ENCODE peak calls at places on chromosomes 7 and 10, in nine cellular contexts. I is hepatocyte, S is OCI-LY7, B is GM23338, Y is PC-3, N is neural progenitor cell, Z is HCT116, X is GM23248, P is SK-N-SH. M is an unnamed sample.

GRCh38 chr10:116039604-116040003 is 233.4 kb downstream of the GFRA1 start:
- DNase-seq in Y (no peak), X (no peak), B (no peak), S (no peak), P (no peak), Z (no peak), N (no peak), I (no peak), M (no peak)

GRCh38 chr7:15720849-15721471 is 34.5 kb upstream of the MEOX2 start:
- DNase-seq in S (peak), N (peak), B (peak), P (peak), X (peak), Y (peak), Z (peak), I (peak), M (peak)

GRCh38 chr7:107267138-107267537 is 98.3 kb downstream of the HBP1 start:
- DNase-seq in I (no peak), Y (no peak), N (no peak), S (no peak), X (no peak), P (no peak), B (no peak), Z (no peak), M (no peak)

GRCh38 chr10:129550658-129551057 is 83.6 kb downstream of the MGMT start:
- DNase-seq in X (no peak), N (no peak), Z (no peak), P (no peak), S (no peak), I (no peak), B (no peak), Y (no peak), M (no peak)

GRCh38 chr7:108109216-108109908 is 20.8 kb downstream of the LAMB4 start:
- DNase-seq in P (peak), N (peak), I (peak), S (peak), Y (peak), Z (peak), X (peak), B (peak), M (peak)

GRCh38 chr10:61786728-61787127 is 114.8 kb upstream of the ARID5B start:
- DNase-seq in S (no peak), X (peak), N (no peak), Z (peak), P (no peak), I (no peak), Y (peak), B (no peak), M (peak)

GRCh38 chr7:21944616-21945373 is 904 bp downstream of the CDCA7L start:
- DNase-seq in B (peak), S (peak), P (no peak), N (peak), Y (peak), Z (peak), X (peak), I (peak), M (peak)

GRCh38 chr10:13485623-13486022 is 43.2 kb downstream of the BEND7 start:
- DNase-seq in Y (peak), B (no peak), I (no peak), X (peak), P (peak), Z (no peak), N (no peak), S (peak), M (no peak)

GRCh38 chr10:63781226-63781625 is 260.0 kb downstream of the REEP3 start:
- DNase-seq in S (no peak), I (no peak), N (no peak), Y (no peak), B (no peak), X (no peak), P (no peak), Z (no peak), M (no peak)

GRCh38 chr10:26212511-26212910 is 4.1 kb upstream of the GAD2 start:
- DNase-seq in X (no peak), B (no peak), P (no peak), Y (no peak), Z (no peak), N (no peak), S (no peak), I (no peak), M (no peak)

GRCh38 chr7:128904381-128905197 is 5.9 kb downstream of the KCP start:
- DNase-seq in X (peak), B (peak), S (peak), P (peak), I (peak), Y (peak), Z (peak), N (peak), M (peak)

GRCh38 chr10:125003901-125004467 is 62.1 kb downstream of the ZRANB1 start:
- DNase-seq in Z (no peak), B (no peak), Y (no peak), S (no peak), I (no peak), N (no peak), P (peak), X (no peak), M (no peak)

GRCh38 chr10:125002044-125002422 is 60.1 kb downstream of the ZRANB1 start:
- DNase-seq in B (no peak), N (no peak), Z (no peak), P (no peak), I (no peak), Y (no peak), X (no peak), S (no peak), M (no peak)

GRCh38 chr10:125003146-125003900 is 61.4 kb downstream of the ZRANB1 start:
- DNase-seq in S (no peak), Y (no peak), P (peak), I (no peak), X (no peak), B (no peak), Z (no peak), N (no peak), M (no peak)

GRCh38 chr10:125001313-125002043 is 59.6 kb downstream of the ZRANB1 start:
- DNase-seq in N (no peak), S (no peak), Y (no peak), X (no peak), B (no peak), Z (no peak), I (no peak), P (peak), M (no peak)

GRCh38 chr10:125002423-125003145 is 60.7 kb downstream of the ZRANB1 start:
- DNase-seq in N (no peak), P (peak), S (no peak), X (no peak), I (no peak), B (no peak), Z (no peak), Y (no peak), M (no peak)
- TF ChIP-seq EZH2phosphoT487 in N (no peak), P (no peak), S (no peak), X (no peak), I (no peak), B (no peak), Z (no peak), Y (no peak), M (no peak)

DNA sequence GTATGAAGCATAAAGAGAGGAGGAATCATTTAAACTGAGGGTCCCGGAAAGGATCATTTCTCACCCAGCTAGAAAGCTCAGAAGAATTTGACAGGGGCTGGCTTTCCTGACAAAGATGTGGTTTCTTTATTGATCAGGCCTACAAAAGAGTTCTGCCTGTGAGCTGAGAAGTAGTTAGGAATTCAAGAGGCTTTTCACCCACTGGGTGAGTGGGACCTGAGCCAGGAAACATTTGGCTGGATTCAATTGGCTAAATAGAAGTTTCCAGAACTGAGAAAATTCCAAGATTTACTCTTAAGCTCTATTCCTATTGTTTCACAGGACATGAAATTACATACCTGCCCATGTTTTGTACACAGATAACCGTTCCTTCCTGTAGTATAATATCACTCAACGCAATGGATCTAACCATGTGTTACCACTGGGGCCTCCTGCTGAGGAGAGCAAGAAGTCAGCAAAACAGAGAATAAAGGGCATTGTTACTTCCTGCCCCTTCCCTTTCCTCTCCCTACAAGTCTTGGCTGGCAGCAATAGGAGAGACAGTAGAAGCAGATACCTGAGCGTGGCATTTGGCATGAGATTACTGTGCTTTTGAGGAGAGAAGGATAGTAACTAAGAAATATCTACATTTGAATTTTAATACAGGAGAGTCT is 53.9 kb upstream of the PAPSS2 start:
- DNase-seq in B (no peak), I (no peak), S (no peak), Y (no peak), Z (no peak), P (no peak), X (no peak), N (peak), M (no peak)
- H3K27ac ChIP-seq in B (no peak), I (no peak), S (no peak), Y (no peak), Z (no peak), P (no peak), X (no peak), N (peak), M (no peak)

GRCh38 chr10:29392376-29393021 is 103.6 kb downstream of the LYZL1 start:
- DNase-seq in S (peak), P (peak), B (peak), I (peak), Y (peak), Z (no peak), N (peak), X (peak), M (no peak)
- TF ChIP-seq EZH2phosphoT487 in S (no peak), P (no peak), B (no peak), I (no peak), Y (no peak), Z (no peak), N (no peak), X (no peak), M (no peak)

DNA sequence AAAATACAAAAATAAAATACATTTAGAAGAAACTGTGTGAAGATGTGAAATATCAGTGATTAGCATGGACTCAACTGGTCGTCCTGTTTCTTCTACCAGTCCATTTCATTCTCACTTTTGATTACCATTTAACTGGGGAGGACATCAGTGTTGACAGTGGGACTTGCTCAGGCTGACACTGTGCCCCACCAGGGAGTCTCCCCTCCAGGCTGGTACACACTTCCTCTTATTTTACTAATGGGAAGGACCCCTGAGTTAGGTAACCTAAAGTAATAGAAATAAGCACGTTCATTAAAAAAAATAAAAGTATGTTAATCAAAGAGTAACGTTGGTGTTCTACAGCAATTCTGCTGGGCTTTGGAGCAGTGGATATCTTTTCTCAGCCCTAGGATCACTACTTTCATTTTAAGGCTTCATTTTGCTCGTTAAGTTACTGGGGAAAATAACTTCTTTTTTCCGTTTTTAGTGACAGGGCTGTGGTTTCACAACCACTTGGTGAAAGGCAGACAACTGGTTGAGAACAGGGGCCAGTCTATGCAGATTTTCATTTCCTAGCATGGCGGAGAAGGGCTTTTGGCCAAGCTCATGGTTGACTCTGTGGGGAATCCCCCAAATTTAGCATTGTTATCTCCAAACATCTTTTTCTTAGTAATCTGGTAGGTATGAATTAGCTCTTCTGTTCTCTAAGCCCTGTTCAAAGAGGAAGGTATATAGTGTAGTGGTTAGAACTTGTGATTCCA is 2.1 kb downstream of the SNX10 start:
- DNase-seq in S (peak), I (no peak), Z (no peak), Y (no peak), X (no peak), P (no peak), B (no peak), N (no peak), M (peak)
- H3K27ac ChIP-seq in S (peak), I (no peak), Z (no peak), Y (no peak), X (no peak), P (no peak), B (no peak), N (no peak), M (peak)

DNA sequence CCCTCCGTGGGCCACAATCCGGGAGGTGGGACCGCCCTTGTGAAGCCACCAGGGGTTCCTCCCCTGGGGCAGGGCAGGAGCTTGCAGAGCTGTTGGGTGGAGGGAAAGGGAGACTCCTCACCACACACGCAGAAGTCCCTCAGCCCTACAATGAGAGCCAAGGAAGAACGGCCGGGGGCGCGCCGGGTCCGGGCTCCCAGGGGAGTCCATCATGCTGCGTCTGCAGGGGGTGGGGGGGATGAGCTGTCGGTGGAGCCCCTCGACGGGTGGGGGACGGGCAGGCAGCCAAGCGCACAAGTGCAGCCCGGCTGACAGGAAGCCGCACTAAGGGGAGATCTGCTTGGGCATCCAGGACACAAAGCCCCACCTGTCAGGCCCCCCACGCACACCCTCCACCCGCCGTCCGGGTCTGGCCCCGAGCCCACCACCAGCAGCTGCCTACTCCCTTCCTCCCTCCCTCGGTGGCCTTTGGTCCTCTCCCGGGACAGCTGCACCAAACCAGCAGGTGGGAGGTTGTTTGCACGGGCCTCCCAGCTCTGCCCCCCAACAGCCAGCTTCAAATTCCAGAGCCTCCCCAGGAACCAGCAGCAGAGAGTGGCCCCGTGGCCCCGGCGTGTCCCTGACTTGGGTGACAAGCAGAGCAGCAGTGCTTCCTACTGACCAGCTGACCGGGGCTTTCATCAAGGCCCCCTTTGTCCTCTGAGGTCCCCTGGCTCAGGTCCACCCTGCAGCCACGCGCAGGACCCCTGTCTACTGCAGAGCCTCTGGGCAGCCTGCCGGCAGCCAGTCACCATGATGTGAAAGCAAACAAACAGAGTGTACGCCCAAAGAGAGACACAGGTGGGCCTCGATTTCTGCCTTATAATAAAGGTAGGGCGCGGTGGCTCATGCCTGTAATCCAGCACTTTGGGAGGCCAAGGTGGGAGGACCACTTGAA is 50.3 kb downstream of the HIP1 start:
- DNase-seq in I (no peak), Z (no peak), S (peak), N (no peak), Y (no peak), B (no peak), P (peak), X (no peak), M (no peak)
- TF ChIP-seq EZH2phosphoT487 in I (no peak), Z (no peak), S (no peak), N (no peak), Y (no peak), B (no peak), P (no peak), X (no peak), M (no peak)

GRCh38 chr10:103854265-103854686 is 1.1 kb downstream of the SH3PXD2A start:
- DNase-seq in I (peak), B (peak), X (no peak), Y (no peak), N (peak), P (no peak), S (no peak), Z (no peak), M (no peak)
- H3K27ac ChIP-seq in I (peak), B (no peak), X (peak), Y (no peak), N (no peak), P (peak), S (no peak), Z (no peak), M (no peak)

GRCh38 chr7:55477781-55478374 is 94.4 kb downstream of the VOPP1 start:
- DNase-seq in Z (no peak), Y (no peak), B (peak), N (no peak), P (no peak), X (peak), S (no peak), I (no peak), M (no peak)
- TF ChIP-seq EZH2phosphoT487 in Z (no peak), Y (no peak), B (no peak), N (no peak), P (no peak), X (peak), S (no peak), I (no peak), M (no peak)

GRCh38 chr7:100152937-100153666 is 4.4 kb downstream of the LAMTOR4 start:
- DNase-seq in Z (no peak), I (no peak), B (no peak), X (no peak), S (no peak), N (no peak), Y (no peak), P (no peak), M (no peak)
- H3K27ac ChIP-seq in Z (no peak), I (peak), B (peak), X (no peak), S (peak), N (no peak), Y (no peak), P (no peak), M (no peak)

GRCh38 chr7:127391591-127392181 is 822 bp downstream of the ZNF800 start:
- DNase-seq in I (peak), Y (peak), B (peak), Z (no peak), X (peak), N (peak), S (peak), P (no peak), M (peak)
- TF ChIP-seq EZH2phosphoT487 in I (no peak), Y (no peak), B (no peak), Z (no peak), X (no peak), N (no peak), S (no peak), P (no peak), M (no peak)

GRCh38 chr7:101743241-101743994 is 74.0 kb upstream of the CUX1 start:
- DNase-seq in B (peak), I (peak), S (peak), N (peak), X (peak), P (peak), Y (peak), Z (no peak), M (peak)

GRCh38 chr7:101743995-101744360 is 73.4 kb upstream of the CUX1 start:
- DNase-seq in B (peak), X (no peak), N (peak), P (no peak), Z (no peak), Y (no peak), S (peak), I (no peak), M (no peak)

GRCh38 chr7:101736077-101736476 is 81.3 kb upstream of the CUX1 start:
- DNase-seq in N (no peak), Y (no peak), I (no peak), S (peak), P (peak), Z (no peak), X (peak), B (no peak), M (no peak)

GRCh38 chr7:101740981-101741725 is 76.3 kb upstream of the CUX1 start:
- DNase-seq in N (no peak), B (no peak), I (no peak), Z (no peak), X (no peak), P (no peak), S (peak), Y (peak), M (peak)

DNA sequence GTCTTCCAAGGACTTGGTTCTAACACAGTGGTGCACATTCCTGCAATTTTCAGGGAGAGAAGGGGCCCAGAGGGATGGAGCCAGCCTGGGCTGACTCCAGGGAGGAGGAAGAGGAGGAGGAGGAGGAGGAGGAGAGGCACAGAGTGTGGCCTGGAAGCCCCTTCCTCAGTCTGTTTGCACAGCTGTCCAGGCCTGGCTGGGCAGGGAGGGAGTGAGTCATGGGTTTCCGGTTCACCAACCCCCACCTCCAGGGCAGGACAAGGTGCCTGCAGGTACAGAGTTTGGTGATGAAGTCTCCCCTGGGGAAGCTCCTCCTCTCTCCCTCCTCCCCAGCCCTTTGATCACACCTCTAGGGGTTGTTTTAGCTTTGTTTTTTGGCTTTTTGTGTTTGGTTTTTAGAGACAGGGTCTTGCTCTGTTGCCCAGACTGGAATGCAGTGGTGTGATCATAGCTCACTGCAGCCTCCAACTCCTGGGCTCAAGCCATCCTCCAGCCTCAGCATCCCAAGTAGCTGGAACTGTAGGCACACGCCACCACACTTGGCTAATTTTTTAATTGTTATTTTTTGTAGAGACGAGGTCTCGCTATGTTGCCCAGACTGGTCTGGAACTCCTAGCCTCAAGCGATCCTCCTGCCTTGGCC is 77.5 kb upstream of the CUX1 start:
- DNase-seq in P (no peak), B (no peak), S (peak), Y (peak), N (no peak), X (no peak), Z (no peak), I (no peak), M (peak)
- H3K27ac ChIP-seq in P (no peak), B (no peak), S (peak), Y (no peak), N (no peak), X (no peak), Z (no peak), I (no peak), M (peak)